ENCODE peak calls at places on chromosomes 12 and 14, in seven cellular contexts. P is HCT116, Y is HepG2, H is GM12878, M is H1, J is SK-N-SH, V is K562. W is an unnamed sample.

GRCh38 chr12:46221255-46222128 is 47.4 kb downstream of the SLC38A1 start:
- DNase-seq in P (no peak), Y (no peak), H (no peak), M (no peak), J (peak), V (peak), W (no peak)

GRCh38 chr12:13256705-13257045 is 60.1 kb downstream of the EMP1 start:
- DNase-seq in P (no peak), Y (no peak), H (no peak), M (no peak), J (no peak), V (no peak), W (no peak)

GRCh38 chr12:54689984-54690383 is 41.8 kb upstream of the DCD start:
- DNase-seq in P (peak), Y (no peak), H (no peak), M (peak), J (no peak), V (no peak), W (peak)

GRCh38 chr12:99131761-99132199 is 486.7 kb downstream of the APAF1 start:
- DNase-seq in P (no peak), Y (no peak), H (no peak), M (peak), J (no peak), V (no peak), W (no peak)

GRCh38 chr12:110639336-110640178 is 25.6 kb downstream of the TCTN1 start:
- DNase-seq in P (no peak), Y (no peak), H (no peak), M (no peak), J (no peak), V (no peak), W (no peak)

GRCh38 chr12:92085483-92086040 is 60.1 kb downstream of the BTG1 start:
- DNase-seq in P (no peak), Y (no peak), H (no peak), M (no peak), J (no peak), V (no peak), W (no peak)

GRCh38 chr12:51482808-51483532 is 58.3 kb downstream of the SLC4A8 start:
- DNase-seq in P (no peak), Y (no peak), H (no peak), M (no peak), J (no peak), V (no peak), W (no peak)

GRCh38 chr12:128079-128478 is 61.5 kb downstream of the IQSEC3 start:
- DNase-seq in P (no peak), Y (no peak), H (no peak), M (no peak), J (no peak), V (no peak), W (no peak)

GRCh38 chr12:57156701-57157403 is 9.4 kb upstream of the LRP1-AS start:
- DNase-seq in P (no peak), Y (no peak), H (no peak), M (no peak), J (no peak), V (no peak), W (no peak)

GRCh38 chr14:67680121-67680602 is 5.7 kb upstream of the VTI1B start:
- DNase-seq in P (no peak), Y (no peak), H (peak), M (no peak), J (no peak), V (peak), W (no peak)

GRCh38 chr12:26768611-26769603 is 64.1 kb downstream of the ITPR2 start:
- DNase-seq in P (no peak), Y (peak), H (no peak), M (no peak), J (no peak), V (no peak), W (no peak)

GRCh38 chr12:2299207-2299606 is 246.4 kb downstream of the CACNA1C start:
- DNase-seq in P (no peak), Y (no peak), H (no peak), M (no peak), J (no peak), V (no peak), W (no peak)

GRCh38 chr12:55965240-55965639 is 602 bp downstream of the PMEL start:
- DNase-seq in P (no peak), Y (no peak), H (no peak), M (no peak), J (no peak), V (no peak), W (no peak)

GRCh38 chr14:101776315-101776714 is 14.8 kb downstream of the PPP2R5C start:
- DNase-seq in P (no peak), Y (no peak), H (no peak), M (no peak), J (no peak), V (no peak), W (no peak)

GRCh38 chr14:69582829-69583228 is 8.2 kb upstream of the CCDC177 start:
- DNase-seq in P (no peak), Y (no peak), H (no peak), M (no peak), J (no peak), V (no peak), W (no peak)

GRCh38 chr12:130766470-130766869 is 50.4 kb upstream of the RIMBP2 start:
- DNase-seq in P (no peak), Y (no peak), H (no peak), M (no peak), J (no peak), V (no peak), W (no peak)

GRCh38 chr12:102824218-102824835 is 92.7 kb downstream of the PAH start:
- DNase-seq in P (no peak), Y (peak), H (no peak), M (peak), J (peak), V (peak), W (peak)

GRCh38 chr12:101743242-101743641 is 4.0 kb upstream of the SYCP3 start:
- DNase-seq in P (no peak), Y (no peak), H (no peak), M (no peak), J (no peak), V (no peak), W (no peak)

GRCh38 chr12:132554857-132555630 is 55.3 kb downstream of the LRCOL1 start:
- DNase-seq in P (no peak), Y (peak), H (no peak), M (no peak), J (peak), V (peak), W (no peak)

GRCh38 chr12:102567031-102567985 is 86.9 kb upstream of the IGF1 start:
- DNase-seq in P (no peak), Y (no peak), H (no peak), M (no peak), J (peak), V (no peak), W (no peak)

GRCh38 chr12:124517260-124518050 is 50.0 kb downstream of the NCOR2 start:
- DNase-seq in P (no peak), Y (no peak), H (no peak), M (no peak), J (peak), V (no peak), W (peak)

GRCh38 chr12:40241741-40242140 is 16.9 kb downstream of the LRRK2 start:
- DNase-seq in P (no peak), Y (no peak), H (no peak), M (no peak), J (no peak), V (no peak), W (no peak)

GRCh38 chr12:126051611-126052107 is 986.4 kb downstream of the AACS start:
- DNase-seq in P (no peak), Y (no peak), H (no peak), M (no peak), J (no peak), V (no peak), W (no peak)

GRCh38 chr12:51357374-51358047 is 11.0 kb upstream of the CELA1 start:
- DNase-seq in P (no peak), Y (no peak), H (peak), M (no peak), J (no peak), V (no peak), W (no peak)

GRCh38 chr12:111041091-111041490 is 120.7 kb upstream of the MYL2 start:
- DNase-seq in P (no peak), Y (no peak), H (no peak), M (no peak), J (no peak), V (no peak), W (no peak)

GRCh38 chr14:81464253-81465001 is 64.3 kb upstream of the STON2 start:
- DNase-seq in P (peak), Y (peak), H (peak), M (peak), J (peak), V (peak), W (peak)

GRCh38 chr14:104803280-104803915 is 2.5 kb downstream of the ZBTB42 start:
- DNase-seq in P (no peak), Y (no peak), H (no peak), M (no peak), J (no peak), V (no peak), W (no peak)

GRCh38 chr14:21191809-21192446 is 36.1 kb upstream of the OR5AU1 start:
- DNase-seq in P (peak), Y (peak), H (no peak), M (peak), J (peak), V (peak), W (peak)

GRCh38 chr14:85214471-85214870 is 315.5 kb upstream of the FLRT2 start:
- DNase-seq in P (no peak), Y (no peak), H (no peak), M (no peak), J (no peak), V (no peak), W (no peak)

GRCh38 chr12:46661161-46661845 is 164.5 kb downstream of the SLC38A4 start:
- DNase-seq in P (peak), Y (peak), H (peak), M (no peak), J (peak), V (no peak), W (peak)

GRCh38 chr14:104731249-104731924 is 7.4 kb downstream of the ADSS1 start:
- DNase-seq in P (no peak), Y (peak), H (no peak), M (no peak), J (peak), V (peak), W (peak)

GRCh38 chr14:78836777-78837176 is 666.6 kb downstream of the NRXN3 start:
- DNase-seq in P (peak), Y (peak), H (peak), M (peak), J (peak), V (peak), W (peak)

GRCh38 chr12:60421741-60422140 is 825.9 kb downstream of the SLC16A7 start:
- DNase-seq in P (no peak), Y (no peak), H (no peak), M (no peak), J (no peak), V (no peak), W (no peak)

GRCh38 chr14:74612346-74613021 is 447 bp upstream of the LTBP2 start:
- DNase-seq in P (no peak), Y (peak), H (no peak), M (peak), J (peak), V (peak), W (peak)

GRCh38 chr12:64456119-64456518 is 4.2 kb downstream of the TBK1 start:
- DNase-seq in P (no peak), Y (no peak), H (no peak), M (no peak), J (no peak), V (no peak), W (no peak)

GRCh38 chr12:64457466-64457865 is 5.5 kb downstream of the TBK1 start:
- DNase-seq in P (no peak), Y (no peak), H (no peak), M (no peak), J (no peak), V (no peak), W (no peak)

GRCh38 chr12:64459388-64460024 is 7.6 kb downstream of the TBK1 start:
- DNase-seq in P (no peak), Y (no peak), H (no peak), M (no peak), J (no peak), V (no peak), W (peak)

GRCh38 chr12:64457923-64458322 is 6.0 kb downstream of the TBK1 start:
- DNase-seq in P (no peak), Y (no peak), H (no peak), M (no peak), J (no peak), V (no peak), W (no peak)

DNA sequence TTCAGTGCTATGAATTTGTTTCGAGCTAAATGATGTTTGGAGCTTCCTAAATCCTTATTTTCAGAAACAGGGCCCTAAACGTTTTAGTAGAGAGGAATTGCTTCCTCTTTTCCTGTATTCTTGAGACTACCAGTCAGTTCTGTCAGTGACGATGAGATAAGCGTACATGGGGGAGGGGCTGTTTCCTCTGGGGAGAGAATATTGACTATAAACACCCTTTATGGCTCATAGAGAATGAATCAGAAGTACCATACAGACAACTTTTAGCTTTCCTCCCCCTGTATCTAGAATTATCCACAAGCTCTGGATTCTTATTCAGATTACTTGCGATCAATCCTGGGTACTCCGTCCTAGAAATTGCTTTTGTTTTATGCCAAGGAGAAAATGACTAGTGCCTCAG is 5.1 kb downstream of the TBK1 start:
- DNase-seq in P (no peak), Y (no peak), H (no peak), M (no peak), J (no peak), V (peak), W (no peak)
- TF ChIP-seq JUND in P (no peak), Y (no peak), H (no peak), M (no peak), J (no peak), V (peak), W (no peak)

GRCh38 chr14:32933943-32934890 is 4.5 kb upstream of the NPAS3 start:
- DNase-seq in P (no peak), Y (no peak), H (no peak), M (no peak), J (peak), V (no peak), W (peak)
- TF ChIP-seq JUND in P (no peak), Y (no peak), H (no peak), M (no peak), J (no peak), V (no peak), W (no peak)

GRCh38 chr14:33441633-33442032 is 503.0 kb downstream of the NPAS3 start:
- DNase-seq in P (no peak), Y (no peak), H (no peak), M (no peak), J (no peak), V (no peak), W (no peak)

GRCh38 chr14:33430414-33430813 is 491.7 kb downstream of the NPAS3 start:
- DNase-seq in P (no peak), Y (no peak), H (no peak), M (no peak), J (no peak), V (no peak), W (no peak)

GRCh38 chr14:33432407-33433023 is 493.8 kb downstream of the NPAS3 start:
- DNase-seq in P (no peak), Y (peak), H (no peak), M (no peak), J (no peak), V (no peak), W (peak)

GRCh38 chr14:33435911-33436310 is 497.2 kb downstream of the NPAS3 start:
- DNase-seq in P (no peak), Y (no peak), H (no peak), M (no peak), J (no peak), V (no peak), W (no peak)
- TF ChIP-seq JUND in P (no peak), Y (no peak), H (no peak), M (no peak), J (peak), V (no peak), W (no peak)

GRCh38 chr14:99233222-99234035 is 38.6 kb downstream of the BCL11B start:
- DNase-seq in P (no peak), Y (no peak), H (no peak), M (no peak), J (no peak), V (no peak), W (no peak)

GRCh38 chr14:99232406-99233214 is 39.4 kb downstream of the BCL11B start:
- DNase-seq in P (no peak), Y (no peak), H (no peak), M (no peak), J (no peak), V (no peak), W (no peak)

GRCh38 chr14:99231181-99231849 is 40.7 kb downstream of the BCL11B start:
- DNase-seq in P (no peak), Y (no peak), H (no peak), M (no peak), J (no peak), V (no peak), W (no peak)

GRCh38 chr14:99230271-99231141 is 41.5 kb downstream of the BCL11B start:
- DNase-seq in P (no peak), Y (no peak), H (no peak), M (no peak), J (no peak), V (peak), W (peak)

GRCh38 chr14:99231850-99232401 is 40.1 kb downstream of the BCL11B start:
- DNase-seq in P (peak), Y (no peak), H (no peak), M (peak), J (no peak), V (no peak), W (no peak)
- TF ChIP-seq JUND in P (no peak), Y (no peak), H (no peak), M (peak), J (no peak), V (no peak), W (no peak)

GRCh38 chr12:120588371-120588770 is 7.2 kb upstream of the POP5 start:
- DNase-seq in P (no peak), Y (no peak), H (no peak), M (no peak), J (no peak), V (no peak), W (no peak)

GRCh38 chr12:120584343-120585149 is 3.3 kb upstream of the POP5 start:
- DNase-seq in P (peak), Y (no peak), H (no peak), M (no peak), J (peak), V (peak), W (no peak)

GRCh38 chr12:120583478-120584030 is 2.4 kb upstream of the POP5 start:
- DNase-seq in P (peak), Y (peak), H (no peak), M (peak), J (peak), V (peak), W (peak)

GRCh38 chr12:120586860-120587259 is 5.7 kb upstream of the POP5 start:
- DNase-seq in P (no peak), Y (no peak), H (no peak), M (no peak), J (no peak), V (no peak), W (no peak)

DNA sequence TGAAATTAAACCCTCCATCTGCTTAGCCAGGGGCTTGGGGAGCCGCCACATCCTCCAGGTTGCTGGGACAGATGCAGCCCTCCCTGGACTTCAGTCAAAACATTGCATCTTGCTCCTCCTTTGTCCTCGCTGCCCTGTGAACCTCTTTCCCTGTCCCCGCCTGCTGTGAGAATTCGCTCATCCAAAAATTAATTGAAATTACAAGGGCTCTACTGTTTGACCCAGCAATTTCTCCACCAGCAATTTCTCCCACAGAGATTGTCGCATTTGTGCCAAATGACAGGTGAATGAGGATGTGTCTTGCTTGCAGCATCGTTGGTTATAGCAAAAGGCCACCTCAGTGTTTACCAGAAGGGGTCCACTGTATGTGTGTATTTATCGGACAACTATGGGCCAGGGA is 5.0 kb upstream of the POP5 start:
- DNase-seq in P (no peak), Y (no peak), H (no peak), M (no peak), J (no peak), V (no peak), W (no peak)
- TF ChIP-seq JUND in P (no peak), Y (no peak), H (no peak), M (no peak), J (no peak), V (no peak), W (no peak)

GRCh38 chr14:103186894-103187586 is 63.8 kb downstream of the TNFAIP2 start:
- DNase-seq in P (no peak), Y (peak), H (no peak), M (peak), J (no peak), V (no peak), W (no peak)
- TF ChIP-seq JUND in P (no peak), Y (no peak), H (no peak), M (no peak), J (no peak), V (no peak), W (no peak)